ENCODE peak calls at places on chromosomes 7 and 10, in nine cellular contexts. E, V, B, O, I, H, R, P and D are unnamed samples.

GRCh38 chr10:30028006-30028441 is 31.4 kb downstream of the JCAD start:
- DNase-seq in R (no peak), I (no peak), E (peak), O (no peak), V (peak), P (no peak), H (peak), B (no peak), D (no peak)

GRCh38 chr7:22485189-22485588 is 14.8 kb downstream of the STEAP1B start:
- DNase-seq in E (no peak), P (no peak), I (no peak), V (no peak), O (no peak), B (no peak), H (peak), R (no peak), D (peak)

GRCh38 chr10:127973810-127974311 is 67.0 kb downstream of the PTPRE start:
- DNase-seq in P (no peak), I (no peak), R (peak), V (no peak), E (no peak), O (no peak), B (no peak), H (no peak), D (no peak)

GRCh38 chr10:6394084-6394483 is 186.0 kb downstream of the PRKCQ start:
- DNase-seq in R (no peak), H (no peak), P (no peak), E (no peak), I (no peak), O (no peak), V (no peak), B (no peak), D (no peak)

GRCh38 chr10:106614293-106614692 is 550.2 kb downstream of the SORCS1 start:
- DNase-seq in B (no peak), E (no peak), H (no peak), O (no peak), I (no peak), V (no peak), R (no peak), P (no peak), D (no peak)

GRCh38 chr10:56286096-56286495 is 75.0 kb downstream of the ZWINT start:
- DNase-seq in H (no peak), O (no peak), R (no peak), P (no peak), E (no peak), V (no peak), B (no peak), I (no peak), D (no peak)

GRCh38 chr7:65731562-65732035 is 141.3 kb upstream of the VKORC1L1 start:
- DNase-seq in E (no peak), V (no peak), R (no peak), B (peak), P (no peak), H (peak), O (no peak), I (no peak), D (no peak)

GRCh38 chr10:69065406-69066361 is 22.2 kb upstream of the SRGN start:
- DNase-seq in B (no peak), P (peak), I (no peak), V (peak), R (peak), O (no peak), H (peak), E (no peak), D (peak)

GRCh38 chr10:11345224-11346054 is 266.0 kb downstream of the USP6NL start:
- DNase-seq in E (no peak), P (no peak), I (no peak), R (peak), B (no peak), O (no peak), V (peak), H (no peak), D (no peak)

GRCh38 chr7:51141451-51141971 is 175.1 kb downstream of the COBL start:
- DNase-seq in R (peak), V (no peak), P (no peak), E (no peak), B (peak), O (no peak), H (no peak), I (no peak), D (peak)

GRCh38 chr10:118518095-118518494 is 77.4 kb downstream of the PRLHR start:
- DNase-seq in P (no peak), R (no peak), V (no peak), I (no peak), H (no peak), O (no peak), B (no peak), E (no peak), D (no peak)

GRCh38 chr7:36961691-36962090 is 237.4 kb upstream of the AOAH start:
- DNase-seq in I (no peak), R (no peak), E (no peak), H (no peak), O (no peak), B (no peak), P (no peak), V (peak), D (no peak)

GRCh38 chr7:140404565-140405080 is 765 bp downstream of the RAB19 start:
- DNase-seq in O (no peak), V (no peak), R (no peak), H (peak), I (no peak), B (no peak), P (no peak), E (no peak), D (no peak)

GRCh38 chr7:95636140-95636539 is 39.8 kb upstream of the PDK4 start:
- DNase-seq in P (no peak), V (no peak), E (no peak), O (no peak), R (peak), B (no peak), I (no peak), H (peak), D (peak)

GRCh38 chr7:81873559-81873958 is 103.7 kb upstream of the HGF start:
- DNase-seq in B (no peak), I (no peak), H (no peak), O (no peak), P (no peak), V (peak), R (peak), E (no peak), D (peak)

GRCh38 chr7:83021032-83021431 is 141.7 kb downstream of the PCLO start:
- DNase-seq in E (no peak), I (no peak), B (no peak), O (no peak), H (no peak), R (no peak), V (no peak), P (no peak), D (no peak)

GRCh38 chr7:9863542-9863941 is 1110.1 kb upstream of the PHF14 start:
- DNase-seq in B (no peak), H (no peak), O (no peak), R (no peak), I (no peak), E (no peak), P (no peak), V (no peak), D (no peak)

GRCh38 chr7:33754933-33755928 is 150.1 kb upstream of the BMPER start:
- DNase-seq in R (no peak), O (no peak), H (no peak), P (no peak), B (no peak), E (no peak), V (no peak), I (no peak), D (no peak)

GRCh38 chr10:103818765-103819374 is 36.5 kb downstream of the SH3PXD2A start:
- DNase-seq in I (no peak), B (no peak), P (peak), H (no peak), V (no peak), R (no peak), O (no peak), E (no peak), D (no peak)

GRCh38 chr10:100817268-100817839 is 72.0 kb downstream of the PAX2 start:
- DNase-seq in I (no peak), B (peak), H (no peak), O (no peak), E (no peak), V (no peak), R (no peak), P (no peak), D (no peak)

GRCh38 chr10:27611209-27611608 is 107.1 kb downstream of the RAB18 start:
- DNase-seq in R (peak), V (no peak), I (peak), E (no peak), O (no peak), H (peak), B (no peak), P (no peak), D (peak)

GRCh38 chr7:131948434-131949053 is 392.1 kb upstream of the PODXL start:
- DNase-seq in B (no peak), O (no peak), R (no peak), I (no peak), H (peak), P (no peak), V (no peak), E (no peak), D (no peak)

GRCh38 chr7:85115862-85116261 is 71.0 kb downstream of the SEMA3D start:
- DNase-seq in E (no peak), O (no peak), V (no peak), H (no peak), B (no peak), I (no peak), P (no peak), R (no peak), D (no peak)

GRCh38 chr7:22864855-22865606 is 42.4 kb upstream of the TOMM7 start:
- DNase-seq in B (no peak), R (peak), I (no peak), E (no peak), P (no peak), H (no peak), V (peak), O (no peak), D (no peak)